ENCODE peak calls at places on chromosomes 3 and 15, in four cellular contexts. L is right lobe of liver, R is neural progenitor cell, S is neuronal stem cell. J is an unnamed sample. For H3K4me1, the result is how much of the 10 kb centered on the place peaks cover.

GRCh38 chr15:48720646-48721045 is 75.1 kb upstream of the FBN1 start:
- DNase-seq in L (no peak), R (no peak), S (no peak), J (no peak)

GRCh38 chr15:70283511-70283910 is 185.8 kb upstream of the TLE3 start:
- DNase-seq in L (no peak), R (no peak), S (no peak), J (no peak)

GRCh38 chr3:186783731-186784515 is 546 bp downstream of the EIF4A2 start:
- DNase-seq in L (peak), R (peak), S (peak), J (peak)

GRCh38 chr3:197465996-197466549 is 89.7 kb downstream of the BDH1 start:
- DNase-seq in L (peak), R (no peak), S (no peak), J (no peak)

GRCh38 chr15:52463638-52464037 is 65.0 kb downstream of the MYO5A start:
- DNase-seq in L (no peak), R (no peak), S (no peak), J (no peak)

GRCh38 chr3:46484911-46485696 is 12.7 kb upstream of the RTP3 start:
- DNase-seq in L (peak), R (no peak), S (no peak), J (peak)

GRCh38 chr3:72310028-72310987 is 525.4 kb upstream of the PROK2 start:
- DNase-seq in L (peak), R (no peak), S (no peak), J (peak)

GRCh38 chr15:88243895-88244787 is 12.4 kb downstream of the NTRK3 start:
- DNase-seq in L (no peak), R (peak), S (peak), J (peak)

GRCh38 chr3:154926721-154927120 is 153.4 kb upstream of the MME start:
- DNase-seq in L (no peak), R (no peak), S (no peak), J (no peak)

GRCh38 chr3:44048949-44049348 is 192.7 kb upstream of the TOPAZ1 start:
- DNase-seq in L (no peak), R (no peak), S (no peak), J (no peak)

GRCh38 chr15:39192979-39193559 is 387.8 kb upstream of the THBS1 start:
- DNase-seq in L (no peak), R (no peak), S (no peak), J (no peak)

DNA sequence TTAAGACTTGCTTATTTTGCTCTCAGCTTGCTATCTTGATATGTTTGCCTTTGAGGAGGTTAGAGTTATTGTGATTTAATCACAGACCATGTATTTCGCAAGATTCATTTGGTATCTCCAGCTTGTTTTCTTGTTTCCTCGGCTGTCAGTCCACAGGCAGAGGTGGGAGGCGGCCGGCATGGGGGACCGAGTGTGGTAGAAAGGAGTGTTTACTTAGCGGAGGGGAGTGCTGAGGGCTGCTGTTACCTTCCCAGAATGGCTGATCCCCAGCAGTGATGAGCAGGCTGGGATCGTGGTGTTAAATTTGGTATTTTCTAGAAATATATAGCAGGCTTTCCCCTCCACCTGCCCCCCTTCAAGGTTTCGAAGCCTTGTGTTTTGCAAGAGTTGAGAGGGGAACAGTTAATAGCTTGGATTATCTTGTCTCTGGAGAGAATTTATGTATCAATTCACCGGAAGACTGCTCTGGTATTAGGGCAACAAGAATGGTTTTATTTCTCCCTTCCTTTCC is 151.2 kb downstream of the IGF1R start:
- DNase-seq in L (no peak), R (peak), S (no peak), J (no peak)
- H3K4me1 ChIP-seq in L (under half), R (under half), S (under half), J (under half)

GRCh38 chr15:63041982-63042878 is at the start of gene TPM1:
- DNase-seq in L (peak), R (peak), S (peak), J (no peak)

GRCh38 chr15:63042879-63043340 is 363 bp downstream of the TPM1 start:
- DNase-seq in L (no peak), R (peak), S (no peak), J (no peak)

GRCh38 chr15:63040509-63040908 is 2.0 kb upstream of the TPM1 start:
- DNase-seq in L (no peak), R (no peak), S (no peak), J (no peak)

GRCh38 chr15:63040954-63041353 is 1.6 kb upstream of the TPM1 start:
- DNase-seq in L (no peak), R (no peak), S (no peak), J (no peak)

DNA sequence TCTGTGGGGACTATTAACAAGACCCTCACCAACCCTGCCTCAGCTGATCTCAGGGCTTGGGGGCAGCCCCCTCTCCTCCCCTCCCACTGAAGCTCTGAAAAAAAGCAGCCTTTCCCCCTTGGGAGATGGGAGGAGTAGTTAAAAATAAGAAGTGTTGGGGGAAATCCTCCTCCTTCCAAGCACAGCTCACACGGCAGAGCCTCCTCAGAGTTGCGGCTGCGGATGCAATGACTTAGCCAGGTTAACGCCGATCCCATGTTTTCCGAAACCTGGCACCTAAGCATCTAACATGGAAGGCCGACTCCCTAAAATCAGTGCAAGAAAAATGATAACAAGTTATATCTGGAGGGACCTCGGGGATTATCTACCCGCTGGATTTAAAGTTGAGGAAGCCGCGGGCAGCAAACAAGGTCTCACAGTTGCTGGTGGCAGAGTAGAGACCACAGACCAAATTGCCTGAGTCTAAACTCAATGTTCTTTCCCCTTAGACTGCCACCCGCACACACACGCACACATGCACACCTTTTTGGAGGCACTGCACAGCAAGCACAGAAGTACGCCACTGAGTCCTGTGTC is 1.1 kb upstream of the TPM1 start:
- DNase-seq in L (no peak), R (peak), S (no peak), J (no peak)
- H3K4me1 ChIP-seq in L (under half), R (under half), S (under half), J (under half)

GRCh38 chr15:58492661-58493397 is 61.0 kb downstream of the LIPC start:
- DNase-seq in L (peak), R (no peak), S (no peak), J (no peak)
- H3K4me1 ChIP-seq in L (under half), R (under half), S (under half), J (under half)

GRCh38 chr15:85330941-85331588 is 49.3 kb upstream of the AKAP13 start:
- DNase-seq in L (peak), R (peak), S (peak), J (peak)
- H3K4me1 ChIP-seq in L (under half), R (under half), S (under half), J (under half)

GRCh38 chr15:85622432-85622831 is 172.3 kb downstream of the KLHL25 start:
- DNase-seq in L (no peak), R (no peak), S (no peak), J (no peak)
- H3K4me1 ChIP-seq in L (under half), R (under half), S (under half), J (under half)

J was measured in small intestine.